ENCODE peak calls at places on chromosomes 5 and 9, in six cellular contexts. F is fibroblast of lung, G is left cardiac atrium, Q is pancreas, Z is T-cell, S is kidney tubule cell. D is an unnamed sample.

GRCh38 chr9:99253772-99254431 is 31.8 kb downstream of the SEC61B start:
- DNase-seq in F (peak), Z (peak), G (no peak), S (no peak), Q (no peak), D (no peak)

GRCh38 chr5:96952118-96952750 is 16.4 kb downstream of the LNPEP start:
- DNase-seq in Z (no peak), G (no peak), S (peak), F (peak), Q (no peak), D (no peak)

GRCh38 chr5:150599281-150599680 is 41.2 kb upstream of the SYNPO start:
- DNase-seq in Z (no peak), G (peak), Q (no peak), F (no peak), S (no peak), D (no peak)

GRCh38 chr5:138459311-138459710 is 6.0 kb upstream of the EGR1 start:
- DNase-seq in S (no peak), G (peak), F (no peak), Q (no peak), Z (peak), D (no peak)

GRCh38 chr5:142342128-142342981 is 17.5 kb upstream of the SPRY4 start:
- DNase-seq in G (no peak), Q (no peak), F (peak), Z (no peak), S (peak), D (peak)

GRCh38 chr5:138386290-138386689 is 33.8 kb downstream of the KDM3B start:
- DNase-seq in F (peak), S (no peak), Q (no peak), Z (no peak), G (peak), D (no peak)

GRCh38 chr9:105880517-105880916 is 186.2 kb downstream of the TMEM38B start:
- DNase-seq in Z (no peak), S (no peak), G (no peak), Q (no peak), F (no peak), D (no peak)

GRCh38 chr9:16106211-16106610 is 553.4 kb downstream of the CCDC171 start:
- DNase-seq in Q (no peak), G (no peak), F (no peak), S (no peak), Z (no peak), D (no peak)